ENCODE peak calls at places on chromosomes 13 and 19, in five cellular contexts. K is AG04450; W is fibroblast of pulmonary artery; G is CD4-positive, alpha-beta T cell; M is NCI-H146. N is an unnamed sample.
A peak's percentile ranks its signal among the peaks of the same experiment; 100 is the strongest.

GRCh38 chr19:51572415-51572814 is 1.3 kb downstream of the ZNF175 start:
- DNase-seq in W (no peak), G (no peak), K (no peak), M (no peak), N (no peak)

GRCh38 chr19:8257052-8257443 is 47.9 kb downstream of the CERS4 start:
- DNase-seq in M (no peak), K (no peak), W (peak; percentile 11), G (no peak), N (no peak)

GRCh38 chr19:40200352-40201099 is 9.3 kb downstream of the MAP3K10 start:
- DNase-seq in W (no peak), K (no peak), G (no peak), M (no peak), N (no peak)

GRCh38 chr13:34349091-34349722 is 531.3 kb downstream of the RFC3 start:
- DNase-seq in K (peak; percentile 80), G (no peak), W (peak; percentile 95), M (no peak), N (peak; percentile 76)

GRCh38 chr19:55487884-55488687 is at the start of gene SSC5D:
- DNase-seq in G (no peak), M (no peak), K (no peak), W (peak; percentile 62), N (no peak)

GRCh38 chr13:38941353-38941945 is 49.2 kb downstream of the STOML3 start:
- DNase-seq in K (no peak), M (no peak), G (no peak), W (peak; percentile 21), N (no peak)

GRCh38 chr13:109211616-109212015 is 574.8 kb downstream of the IRS2 start:
- DNase-seq in M (no peak), K (no peak), W (peak; percentile 13), G (no peak), N (no peak)

GRCh38 chr13:47675871-47676270 is 325.2 kb downstream of the SUCLA2 start:
- DNase-seq in K (no peak), M (no peak), G (no peak), W (no peak), N (no peak)

GRCh38 chr13:33194820-33195692 is 90.5 kb downstream of the STARD13 start:
- DNase-seq in M (peak; percentile 74), W (peak; percentile 96), K (peak; percentile 79), G (no peak), N (peak; percentile 91)

GRCh38 chr13:21119526-21119925 is 56.8 kb downstream of the SKA3 start:
- DNase-seq in W (no peak), G (no peak), K (no peak), M (no peak), N (no peak)

GRCh38 chr13:28541966-28542365 is 47.0 kb upstream of the FLT1 start:
- DNase-seq in G (no peak), K (no peak), W (peak; percentile 82), M (no peak), N (no peak)

GRCh38 chr19:50906217-50906616 is 5.0 kb downstream of the KLK4 start:
- DNase-seq in M (peak; percentile 47), G (peak; percentile 20), W (peak; percentile 21), K (no peak), N (no peak)

GRCh38 chr19:2345794-2346663 is 14.0 kb upstream of the TMPRSS9 start:
- DNase-seq in K (no peak), G (no peak), W (peak; percentile 48), M (peak; percentile 69), N (no peak)

GRCh38 chr19:45283443-45284033 is 32.5 kb downstream of the MARK4 start:
- DNase-seq in M (no peak), W (no peak), K (no peak), G (no peak), N (no peak)

GRCh38 chr19:15810335-15810734 is 5.1 kb downstream of the OR10H1 start:
- DNase-seq in K (no peak), W (no peak), M (no peak), G (no peak), N (no peak)

GRCh38 chr19:50330365-50331078 is 1.3 kb upstream of the KCNC3 start:
- DNase-seq in M (peak; percentile 95), G (peak; percentile 80), W (peak; percentile 16), K (no peak), N (no peak)

GRCh38 chr13:112213467-112214245 is 146.7 kb downstream of the SOX1 start:
- DNase-seq in M (peak; percentile 99), W (no peak), G (no peak), K (no peak), N (no peak)

GRCh38 chr19:5540208-5540607 is 27.5 kb downstream of the TINCR start:
- DNase-seq in M (no peak), G (no peak), W (no peak), K (no peak), N (no peak)

GRCh38 chr13:98020271-98020670 is 66.8 kb downstream of the IPO5 start:
- DNase-seq in W (no peak), G (no peak), M (no peak), K (no peak), N (no peak)

GRCh38 chr13:32737679-32738078 is 151.4 kb downstream of the PDS5B start:
- DNase-seq in W (no peak), G (no peak), K (no peak), M (no peak), N (no peak)